ENCODE peak calls at places on chromosomes 1 and 21, in four cellular contexts. H is activated CD4-positive, alpha-beta T cell treated with anti-CD3 and anti-CD28 coated beads for 24 hours; J is A549; I is OCI-LY7. T is an unnamed sample.

GRCh38 chr1:190001187-190001586 is 476.5 kb downstream of the BRINP3 start:
- DNase-seq in H (no peak), J (no peak), I (no peak), T (no peak)

GRCh38 chr1:94033849-94034248 is 87.1 kb downstream of the ABCA4 start:
- DNase-seq in H (no peak), J (no peak), I (no peak), T (no peak)

GRCh38 chr1:3746784-3747521 is 5.3 kb upstream of the CCDC27 start:
- DNase-seq in H (peak), J (peak), I (peak), T (peak)

GRCh38 chr1:8981169-8981568 is 35.5 kb downstream of the CA6 start:
- DNase-seq in H (no peak), J (no peak), I (no peak), T (no peak)

GRCh38 chr1:72051538-72051937 is 230.8 kb downstream of the NEGR1 start:
- DNase-seq in H (no peak), J (no peak), I (no peak), T (no peak)

GRCh38 chr21:38839683-38840286 is 34.1 kb downstream of the ETS2 start:
- DNase-seq in H (no peak), J (no peak), I (no peak), T (no peak)

GRCh38 chr1:28104866-28105467 is 16.6 kb upstream of the EYA3 start:
- DNase-seq in H (no peak), J (no peak), I (no peak), T (no peak)

GRCh38 chr1:92538048-92538412 is 51.3 kb upstream of the GFI1 start:
- DNase-seq in H (no peak), J (no peak), I (no peak), T (no peak)

T was measured in foreskin melanocyte.